ENCODE peak calls at places on chromosomes 13 and 19, in seven cellular contexts. X is psoas muscle; G is pancreas; R is endodermal cell; P is mammary epithelial cell; C is effector memory CD4-positive, alpha-beta T cell; D is A549. Q is an unnamed sample.

GRCh38 chr13:50080856-50081105 is 65.5 kb downstream of the KCNRG start:
- DNase-seq in G (no peak), X (no peak), P (peak; percentile 55), D (no peak), R (no peak), C (no peak), Q (no peak)

GRCh38 chr13:29436291-29436690 is 159.2 kb downstream of the SLC7A1 start:
- DNase-seq in G (no peak), P (peak; percentile 86), D (no peak), R (no peak), X (no peak), C (no peak), Q (no peak)

GRCh38 chr13:28623782-28624706 is 34.9 kb upstream of the POMP start:
- DNase-seq in P (peak; percentile 5), D (no peak), X (no peak), G (no peak), C (no peak), R (no peak), Q (no peak)

GRCh38 chr19:55454787-55455243 is 6.6 kb downstream of the ISOC2 start:
- DNase-seq in R (peak; percentile 89), D (peak; percentile 78), X (no peak), C (no peak), G (no peak), P (peak; percentile 27), Q (no peak)

GRCh38 chr13:33081666-33082065 is 65.4 kb downstream of the KL start:
- DNase-seq in C (no peak), P (no peak), G (no peak), X (no peak), D (no peak), R (no peak), Q (no peak)

GRCh38 chr13:79386125-79386822 is 19.8 kb downstream of the RBM26 start:
- DNase-seq in R (no peak), G (no peak), X (no peak), D (no peak), P (peak; percentile 52), C (no peak), Q (no peak)

GRCh38 chr13:63124863-63125262 is 1709.2 kb upstream of the PCDH20 start:
- DNase-seq in P (no peak), X (no peak), D (peak; percentile 20), C (no peak), G (no peak), R (no peak), Q (no peak)

GRCh38 chr19:54521022-54521859 is 18.6 kb downstream of the LAIR2 start:
- DNase-seq in G (no peak), P (no peak), C (no peak), X (no peak), R (no peak), D (no peak), Q (no peak)

GRCh38 chr19:51427220-51427619 is 9.8 kb upstream of the SIGLEC10 start:
- DNase-seq in C (no peak), R (no peak), X (no peak), G (no peak), P (no peak), D (no peak), Q (no peak)

GRCh38 chr19:7928741-7929701 is 3.1 kb upstream of the CTXN1 start:
- DNase-seq in R (peak; percentile 92), X (peak; percentile 64), D (peak; percentile 40), C (peak; percentile 67), G (peak; percentile 55), P (peak; percentile 82), Q (no peak)

GRCh38 chr19:7831452-7831851 is 1.4 kb downstream of the EVI5L start:
- DNase-seq in G (no peak), C (no peak), R (peak; percentile 86), P (peak; percentile 50), X (no peak), D (peak; percentile 62), Q (no peak)

GRCh38 chr13:44259045-44260042 is 114.3 kb upstream of the SERP2 start:
- DNase-seq in P (peak; percentile 19), C (peak; percentile 51), G (no peak), D (peak; percentile 32), R (no peak), X (peak; percentile 41), Q (no peak)

GRCh38 chr13:98918771-98919170 is 59.1 kb downstream of the DOCK9 start:
- DNase-seq in R (no peak), G (no peak), P (no peak), X (no peak), D (no peak), C (no peak), Q (no peak)

GRCh38 chr19:17645339-17645963 is 42.7 kb downstream of the UNC13A start:
- DNase-seq in D (no peak), R (no peak), P (no peak), X (no peak), C (no peak), G (no peak), Q (no peak)

GRCh38 chr13:35179494-35179893 is 237.4 kb downstream of the NBEA start:
- DNase-seq in R (no peak), G (no peak), D (no peak), C (no peak), X (no peak), P (peak; percentile 26), Q (no peak)

GRCh38 chr19:14094854-14095253 is 4.3 kb upstream of the SAMD1 start:
- DNase-seq in D (no peak), R (no peak), C (no peak), X (no peak), G (no peak), P (no peak), Q (no peak)

GRCh38 chr19:43784981-43785808 is 4.4 kb upstream of the KCNN4 start:
- DNase-seq in G (peak; percentile 36), P (peak; percentile 67), R (peak; percentile 88), D (peak; percentile 90), X (peak; percentile 46), C (peak; percentile 20), Q (no peak)

GRCh38 chr13:104008075-104008474 is 941.9 kb upstream of the SLC10A2 start:
- DNase-seq in G (no peak), C (no peak), R (no peak), X (no peak), P (no peak), D (no peak), Q (no peak)

GRCh38 chr19:35317464-35318043 is 11.4 kb upstream of the CD22 start:
- DNase-seq in X (no peak), C (no peak), G (no peak), D (no peak), R (no peak), P (no peak), Q (no peak)

GRCh38 chr19:35314031-35314430 is 15.0 kb upstream of the CD22 start:
- DNase-seq in R (no peak), G (no peak), X (peak; percentile 12), P (no peak), C (no peak), D (no peak), Q (no peak)

GRCh38 chr19:35314858-35315470 is 14.0 kb upstream of the CD22 start:
- DNase-seq in P (no peak), G (no peak), R (peak; percentile 33), C (no peak), D (no peak), X (no peak), Q (no peak)

GRCh38 chr19:35316560-35316959 is 12.4 kb upstream of the CD22 start:
- DNase-seq in P (no peak), D (no peak), C (no peak), R (no peak), G (no peak), X (no peak), Q (no peak)

GRCh38 chr19:35315883-35316282 is 13.1 kb upstream of the CD22 start:
- DNase-seq in D (no peak), R (no peak), G (no peak), X (no peak), C (no peak), P (no peak), Q (no peak)
- H3K4me1 ChIP-seq in D (peaks cover 16% of the 10 kb centered on the region), R (no peaks in the 10 kb centered on the region), G (no peaks in the 10 kb centered on the region), X (no peaks in the 10 kb centered on the region), C (peaks cover 5% of the 10 kb centered on the region), P (peaks cover 29% of the 10 kb centered on the region), Q (peaks cover 21% of the 10 kb centered on the region)

GRCh38 chr19:57599761-57600383 is at the start of gene ZNF530:
- DNase-seq in C (peak; percentile 56), X (peak; percentile 95), P (peak; percentile 87), D (peak; percentile 96), G (peak; percentile 93), R (peak; percentile 96), Q (peak; percentile 96)
- H3K27ac ChIP-seq in C (no peak within 1 kb of the TSS), X (peak within 1 kb of the TSS; percentile 30), P (peak within 1 kb of the TSS; percentile 15), D (peak within 1 kb of the TSS; percentile 17), G (no peak within 1 kb of the TSS), R (no peak within 1 kb of the TSS), Q (peak within 1 kb of the TSS; percentile 46)

GRCh38 chr13:102392810-102393209 is 9.0 kb downstream of the FGF14 start:
- DNase-seq in G (no peak), R (no peak), P (peak; percentile 19), D (no peak), X (no peak), C (no peak), Q (no peak)

GRCh38 chr13:102395174-102395573 is 6.7 kb downstream of the FGF14 start:
- DNase-seq in P (no peak), X (no peak), C (no peak), R (no peak), G (no peak), D (no peak), Q (no peak)

GRCh38 chr13:102399791-102400618 is 1.8 kb downstream of the FGF14 start:
- DNase-seq in C (no peak), X (peak; percentile 22), D (no peak), R (peak; percentile 82), G (peak; percentile 23), P (peak; percentile 3), Q (peak; percentile 23)

GRCh38 chr13:102395939-102396338 is 5.9 kb downstream of the FGF14 start:
- DNase-seq in D (no peak), X (no peak), C (no peak), P (no peak), R (no peak), G (no peak), Q (no peak)

DNA sequence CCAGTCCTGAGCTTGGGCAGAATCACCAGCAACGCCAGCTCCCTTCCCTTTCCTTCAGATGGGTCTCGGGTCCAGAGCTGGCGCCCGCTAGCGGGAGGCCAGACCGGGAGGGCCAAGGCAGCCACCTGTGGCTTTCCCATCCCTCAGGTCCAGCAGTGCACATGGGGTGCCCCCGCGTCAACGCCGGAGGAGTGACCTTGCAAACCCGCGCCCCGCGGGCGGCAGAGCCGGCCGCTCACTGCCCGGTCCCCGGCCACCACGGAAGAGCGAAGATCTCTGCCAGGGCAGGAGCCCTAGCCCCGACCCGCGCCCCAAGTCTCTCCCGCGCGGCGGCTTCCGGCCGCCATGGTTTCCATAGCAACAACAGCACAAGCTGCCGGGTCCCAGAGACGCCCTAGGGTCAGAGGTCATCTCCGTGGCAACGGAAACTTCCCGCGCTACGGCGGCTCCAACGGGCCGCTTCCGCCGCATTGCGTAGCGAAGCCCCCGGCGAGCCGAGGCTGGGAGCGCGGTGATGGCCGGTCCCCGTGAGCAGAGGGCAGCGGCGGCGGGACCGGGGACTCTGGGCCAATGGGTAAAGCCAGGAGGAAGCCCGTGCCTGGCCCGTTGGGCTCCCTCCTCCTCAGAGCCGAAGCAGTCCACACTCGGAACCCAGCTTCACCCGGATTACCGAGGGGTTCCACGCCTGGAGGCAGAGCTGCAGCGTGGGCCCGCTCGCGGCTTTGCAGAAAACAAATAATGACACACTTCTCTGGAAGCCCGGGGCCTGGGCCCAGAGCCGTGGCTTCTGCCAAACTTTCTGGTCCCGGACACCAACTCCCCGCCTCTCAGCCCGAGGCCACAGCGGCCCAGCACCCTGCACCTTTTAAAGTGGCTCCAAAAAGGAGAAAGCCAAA is 7.4 kb downstream of the FGF14 start:
- DNase-seq in X (peak; percentile 95), P (peak; percentile 48), G (peak; percentile 97), R (peak; percentile 98), D (peak; percentile 86), C (peak; percentile 85), Q (peak; percentile 97)
- H3K4me1 ChIP-seq in X (no peaks in the 10 kb centered on the region), P (peaks cover 10% of the 10 kb centered on the region), G (peaks cover 3% of the 10 kb centered on the region), R (peaks cover 4% of the 10 kb centered on the region), D (no peaks in the 10 kb centered on the region), C (peaks cover 14% of the 10 kb centered on the region), Q (peaks cover 20% of the 10 kb centered on the region)

GRCh38 chr19:15194938-15195337 is 5.9 kb downstream of the NOTCH3 start:
- DNase-seq in C (no peak), R (no peak), G (no peak), P (peak; percentile 44), D (no peak), X (no peak), Q (peak; percentile 29)
- H3K27ac ChIP-seq in C (no peak overlapping the region), R (peak overlapping the region; percentile 51), G (peak overlapping the region; percentile 72), P (no peak overlapping the region), D (no peak overlapping the region), X (peak overlapping the region; percentile 31), Q (peak overlapping the region; percentile 13)

Q was measured in heart right ventricle.